ENCODE peak calls at places on chromosomes 5 and 9, in five cellular contexts. One of them, this sample, is unnamed.

GRCh38 chr9:35945341-35946018 is 12.5 kb downstream of the OR2S2 start:
- DNase-seq in WTC11: peak
- DNase-seq in T-cell: peak
- DNase-seq in RWPE1: peak
- DNase-seq in stimulated activated CD4-positive, alpha-beta T cell treated with anti-CD3 and anti-CD28 coated beads, Interleukin-15, amount 100 ng/mL, for 24 hours: peak
- DNase-seq in this sample: peak

GRCh38 chr5:102903074-102903871 is 148.2 kb downstream of the PAM start:
- DNase-seq in WTC11: no peak
- DNase-seq in T-cell: no peak
- DNase-seq in RWPE1: no peak
- DNase-seq in stimulated activated CD4-positive, alpha-beta T cell treated with anti-CD3 and anti-CD28 coated beads, Interleukin-15, amount 100 ng/mL, for 24 hours: no peak
- DNase-seq in this sample: no peak

GRCh38 chr5:142810891-142811290 is 40.7 kb downstream of the ARHGAP26 start:
- DNase-seq in WTC11: no peak
- DNase-seq in T-cell: no peak
- DNase-seq in RWPE1: no peak
- DNase-seq in stimulated activated CD4-positive, alpha-beta T cell treated with anti-CD3 and anti-CD28 coated beads, Interleukin-15, amount 100 ng/mL, for 24 hours: no peak
- DNase-seq in this sample: no peak

GRCh38 chr5:34496258-34496657 is 159.9 kb upstream of the RAI14 start:
- DNase-seq in WTC11: peak
- DNase-seq in T-cell: no peak
- DNase-seq in RWPE1: no peak
- DNase-seq in stimulated activated CD4-positive, alpha-beta T cell treated with anti-CD3 and anti-CD28 coated beads, Interleukin-15, amount 100 ng/mL, for 24 hours: no peak
- DNase-seq in this sample: peak

GRCh38 chr5:177520906-177521513 is 4.2 kb upstream of the DDX41 start:
- DNase-seq in WTC11: no peak
- DNase-seq in T-cell: no peak
- DNase-seq in RWPE1: no peak
- DNase-seq in stimulated activated CD4-positive, alpha-beta T cell treated with anti-CD3 and anti-CD28 coated beads, Interleukin-15, amount 100 ng/mL, for 24 hours: no peak
- DNase-seq in this sample: no peak

GRCh38 chr9:69097053-69097452 is 61.5 kb downstream of the FXN start:
- DNase-seq in WTC11: no peak
- DNase-seq in T-cell: no peak
- DNase-seq in RWPE1: peak
- DNase-seq in stimulated activated CD4-positive, alpha-beta T cell treated with anti-CD3 and anti-CD28 coated beads, Interleukin-15, amount 100 ng/mL, for 24 hours: no peak
- DNase-seq in this sample: no peak

GRCh38 chr5:39355324-39355723 is 9.0 kb downstream of the C9 start:
- DNase-seq in WTC11: no peak
- DNase-seq in T-cell: no peak
- DNase-seq in RWPE1: no peak
- DNase-seq in stimulated activated CD4-positive, alpha-beta T cell treated with anti-CD3 and anti-CD28 coated beads, Interleukin-15, amount 100 ng/mL, for 24 hours: no peak
- DNase-seq in this sample: no peak

GRCh38 chr9:89781838-89782237 is 177.0 kb downstream of the GADD45G start:
- DNase-seq in WTC11: no peak
- DNase-seq in T-cell: no peak
- DNase-seq in RWPE1: no peak
- DNase-seq in stimulated activated CD4-positive, alpha-beta T cell treated with anti-CD3 and anti-CD28 coated beads, Interleukin-15, amount 100 ng/mL, for 24 hours: peak
- DNase-seq in this sample: no peak

This sample was measured in iPS-NIHi11.